ENCODE peak calls at places on chromosomes 7 and 10, in nine cellular contexts. Y is SJSA1; M is CD4-positive, CD25-positive, alpha-beta regulatory T cell; P is PC-9; K is cardiac muscle cell; A is prostate gland; B is CD8-positive, alpha-beta memory T cell; J is A549; Z is IMR-90. E is an unnamed sample.

GRCh38 chr7:87474046-87474445 is 1.4 kb downstream of the ABCB4 start:
- DNase-seq in Y (no peak), M (no peak), P (no peak), K (no peak), A (no peak), B (no peak), J (no peak), Z (no peak), E (no peak)

GRCh38 chr10:70418229-70418628 is 14.3 kb downstream of the EIF4EBP2 start:
- DNase-seq in Y (peak), M (no peak), P (no peak), K (no peak), A (no peak), B (no peak), J (peak), Z (peak), E (no peak)

GRCh38 chr10:50623299-50624153 is at the start of gene SGMS1:
- DNase-seq in Y (peak), M (peak), P (peak), K (peak), A (peak), B (peak), J (peak), Z (peak), E (peak)

GRCh38 chr7:30143748-30144251 is 9.0 kb downstream of the MTURN start:
- DNase-seq in Y (no peak), M (no peak), P (peak), K (no peak), A (no peak), B (no peak), J (no peak), Z (peak), E (no peak)

GRCh38 chr7:151503902-151504714 is 15.6 kb downstream of the RHEB start:
- DNase-seq in Y (no peak), M (no peak), P (peak), K (no peak), A (peak), B (no peak), J (peak), Z (peak), E (peak)

GRCh38 chr7:130910949-130911944 is 177.2 kb upstream of the KLF14 start:
- DNase-seq in Y (peak), M (no peak), P (no peak), K (no peak), A (no peak), B (no peak), J (peak), Z (peak), E (no peak)

GRCh38 chr7:26853788-26854393 is 10.5 kb downstream of the SKAP2 start:
- DNase-seq in Y (no peak), M (no peak), P (no peak), K (peak), A (no peak), B (no peak), J (peak), Z (peak), E (no peak)

GRCh38 chr7:50821457-50821977 is 38.8 kb upstream of the GRB10 start:
- DNase-seq in Y (no peak), M (no peak), P (peak), K (no peak), A (no peak), B (no peak), J (peak), Z (peak), E (no peak)

GRCh38 chr10:124601431-124602120 is 140.0 kb downstream of the LHPP start:
- DNase-seq in Y (no peak), M (no peak), P (no peak), K (no peak), A (no peak), B (no peak), J (no peak), Z (no peak), E (no peak)

GRCh38 chr7:136640977-136641376 is 227.5 kb upstream of the CHRM2 start:
- DNase-seq in Y (no peak), M (no peak), P (no peak), K (peak), A (no peak), B (no peak), J (no peak), Z (no peak), E (no peak)

GRCh38 chr10:71033396-71033980 is 145.1 kb upstream of the PCBD1 start:
- DNase-seq in Y (no peak), M (no peak), P (no peak), K (no peak), A (no peak), B (no peak), J (no peak), Z (no peak), E (no peak)

GRCh38 chr7:140653319-140654108 is 12.9 kb upstream of the DENND2A start:
- DNase-seq in Y (peak), M (peak), P (peak), K (peak), A (peak), B (no peak), J (peak), Z (peak), E (no peak)

GRCh38 chr7:47091141-47091540 is 490.8 kb downstream of the TNS3 start:
- DNase-seq in Y (no peak), M (no peak), P (no peak), K (no peak), A (no peak), B (no peak), J (no peak), Z (peak), E (no peak)

GRCh38 chr7:69245646-69246045 is 352.6 kb upstream of the AUTS2 start:
- DNase-seq in Y (no peak), M (no peak), P (no peak), K (no peak), A (no peak), B (no peak), J (no peak), Z (no peak), E (no peak)

GRCh38 chr7:19530261-19530660 is 178.6 kb downstream of the POLR1F start:
- DNase-seq in Y (no peak), M (no peak), P (no peak), K (no peak), A (no peak), B (no peak), J (no peak), Z (no peak), E (no peak)

GRCh38 chr10:116742367-116743265 is at the start of gene HSPA12A:
- DNase-seq in Y (peak), M (peak), P (peak), K (peak), A (peak), B (peak), J (peak), Z (peak), E (no peak)

GRCh38 chr7:1290262-1291039 is 57.8 kb downstream of the UNCX start:
- DNase-seq in Y (no peak), M (no peak), P (no peak), K (peak), A (peak), B (peak), J (peak), Z (no peak), E (no peak)

GRCh38 chr7:85770332-85770731 is 583.5 kb upstream of the SEMA3D start:
- DNase-seq in Y (no peak), M (no peak), P (no peak), K (no peak), A (no peak), B (no peak), J (no peak), Z (no peak), E (no peak)

GRCh38 chr7:100119701-100120517 is 475 bp downstream of the CNPY4 start:
- DNase-seq in Y (peak), M (peak), P (peak), K (peak), A (peak), B (peak), J (peak), Z (peak), E (no peak)

GRCh38 chr7:29146888-29147609 is 712 bp upstream of the CPVL start:
- DNase-seq in Y (no peak), M (no peak), P (no peak), K (peak), A (peak), B (no peak), J (no peak), Z (no peak), E (no peak)

GRCh38 chr7:89283311-89283710 is 487.8 kb upstream of the TEX47 start:
- DNase-seq in Y (no peak), M (no peak), P (no peak), K (no peak), A (no peak), B (no peak), J (no peak), Z (no peak), E (no peak)

GRCh38 chr7:137882261-137882668 is 35.5 kb upstream of the DGKI start:
- DNase-seq in Y (peak), M (no peak), P (peak), K (no peak), A (no peak), B (no peak), J (peak), Z (peak), E (peak)

GRCh38 chr10:637771-638195 is 51.7 kb downstream of the DIP2C start:
- DNase-seq in Y (no peak), M (no peak), P (no peak), K (no peak), A (no peak), B (no peak), J (no peak), Z (no peak), E (no peak)

GRCh38 chr10:104557966-104558365 is 83.1 kb upstream of the SORCS3 start:
- DNase-seq in Y (peak), M (no peak), P (no peak), K (no peak), A (no peak), B (no peak), J (no peak), Z (no peak), E (no peak)

GRCh38 chr7:106770191-106770590 is 94.9 kb upstream of the PIK3CG start:
- DNase-seq in Y (peak), M (no peak), P (peak), K (no peak), A (no peak), B (no peak), J (peak), Z (peak), E (peak)

GRCh38 chr10:3464760-3465405 is 292.3 kb upstream of the PITRM1 start:
- DNase-seq in Y (peak), M (no peak), P (no peak), K (no peak), A (no peak), B (no peak), J (no peak), Z (peak), E (no peak)
- H3K27ac ChIP-seq in Y (no peak), M (no peak), P (peak), K (no peak), A (peak), B (no peak), J (peak), Z (no peak), E (peak)

GRCh38 chr7:22400150-22400814 is 43.3 kb upstream of the RAPGEF5 start:
- DNase-seq in Y (no peak), M (no peak), P (no peak), K (no peak), A (no peak), B (no peak), J (no peak), Z (no peak), E (no peak)

GRCh38 chr7:22399546-22399945 is 42.6 kb upstream of the RAPGEF5 start:
- DNase-seq in Y (no peak), M (no peak), P (no peak), K (no peak), A (no peak), B (no peak), J (no peak), Z (no peak), E (no peak)

GRCh38 chr7:22395222-22395621 is 38.3 kb upstream of the RAPGEF5 start:
- DNase-seq in Y (no peak), M (no peak), P (no peak), K (no peak), A (no peak), B (no peak), J (no peak), Z (no peak), E (no peak)

GRCh38 chr7:22399091-22399490 is 42.1 kb upstream of the RAPGEF5 start:
- DNase-seq in Y (no peak), M (no peak), P (no peak), K (no peak), A (no peak), B (no peak), J (no peak), Z (no peak), E (no peak)

GRCh38 chr7:22397981-22398380 is 41.0 kb upstream of the RAPGEF5 start:
- DNase-seq in Y (no peak), M (no peak), P (no peak), K (no peak), A (no peak), B (no peak), J (no peak), Z (peak), E (no peak)
- H3K27ac ChIP-seq in Y (no peak), M (no peak), P (no peak), K (no peak), A (no peak), B (no peak), J (no peak), Z (no peak), E (no peak)

GRCh38 chr7:123677316-123677715 is 21.6 kb downstream of the LMOD2 start:
- DNase-seq in Y (no peak), M (no peak), P (no peak), K (no peak), A (no peak), B (no peak), J (no peak), Z (no peak), E (no peak)

GRCh38 chr7:123673137-123673732 is 17.6 kb downstream of the LMOD2 start:
- DNase-seq in Y (no peak), M (no peak), P (no peak), K (no peak), A (no peak), B (no peak), J (no peak), Z (no peak), E (no peak)

GRCh38 chr7:123673752-123674398 is 18.2 kb downstream of the LMOD2 start:
- DNase-seq in Y (no peak), M (no peak), P (no peak), K (peak), A (no peak), B (no peak), J (no peak), Z (no peak), E (no peak)

GRCh38 chr7:123674399-123675091 is 18.9 kb downstream of the LMOD2 start:
- DNase-seq in Y (no peak), M (no peak), P (no peak), K (no peak), A (peak), B (no peak), J (no peak), Z (peak), E (peak)

GRCh38 chr7:123675092-123675473 is 19.4 kb downstream of the LMOD2 start:
- DNase-seq in Y (no peak), M (no peak), P (no peak), K (no peak), A (no peak), B (no peak), J (no peak), Z (peak), E (no peak)
- H3K27ac ChIP-seq in Y (no peak), M (no peak), P (no peak), K (peak), A (no peak), B (no peak), J (no peak), Z (no peak), E (peak)

GRCh38 chr7:96920064-96920463 is 85.3 kb upstream of the DLX6 start:
- DNase-seq in Y (no peak), M (no peak), P (no peak), K (no peak), A (no peak), B (no peak), J (no peak), Z (no peak), E (no peak)
- H3K27ac ChIP-seq in Y (no peak), M (no peak), P (no peak), K (no peak), A (no peak), B (no peak), J (no peak), Z (no peak), E (no peak)

DNA sequence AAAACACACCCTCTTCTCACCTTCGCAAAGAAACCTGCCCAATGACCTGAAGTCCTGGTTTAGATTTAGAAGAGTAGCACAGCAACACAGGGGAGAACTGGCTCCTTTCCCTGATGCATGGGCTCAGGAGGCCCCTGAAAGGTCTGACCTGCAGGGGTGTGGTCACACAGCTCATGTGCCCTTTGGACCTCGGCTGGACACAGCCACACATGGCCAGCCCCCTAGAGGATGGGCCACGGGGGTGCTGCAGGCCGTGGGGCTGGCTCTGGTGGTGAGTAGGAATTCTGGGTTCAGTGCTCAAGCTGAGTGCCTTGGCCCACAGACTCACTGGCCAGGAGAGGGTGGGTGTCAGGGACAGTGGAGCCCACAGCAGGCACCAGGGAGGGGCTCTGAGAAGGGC is 118.5 kb upstream of the ADCY1 start:
- DNase-seq in Y (no peak), M (no peak), P (no peak), K (no peak), A (no peak), B (no peak), J (no peak), Z (no peak), E (no peak)
- H3K27ac ChIP-seq in Y (no peak), M (no peak), P (no peak), K (no peak), A (no peak), B (no peak), J (no peak), Z (no peak), E (no peak)

DNA sequence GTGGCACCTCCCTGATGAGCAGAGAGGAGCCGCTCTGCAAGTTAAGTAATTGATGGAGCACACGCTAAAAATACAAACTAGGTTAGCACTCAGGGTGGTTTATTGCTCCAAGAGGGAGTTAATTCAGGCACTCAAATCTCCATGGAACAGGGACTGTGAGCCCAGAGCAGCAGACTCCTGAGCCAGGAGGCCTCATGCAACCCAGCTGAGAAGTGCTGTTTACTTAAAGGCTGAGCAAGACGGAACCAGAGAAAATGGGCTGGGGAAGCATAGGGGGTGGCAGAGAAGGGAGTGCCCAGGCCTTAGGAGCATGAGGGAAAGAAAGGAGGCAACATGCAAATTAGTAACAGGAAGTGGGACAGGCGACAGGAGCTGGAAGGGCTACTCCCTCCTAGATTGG is 174.1 kb downstream of the KCNMA1 start:
- DNase-seq in Y (no peak), M (no peak), P (no peak), K (no peak), A (no peak), B (no peak), J (no peak), Z (peak), E (no peak)
- H3K27ac ChIP-seq in Y (no peak), M (no peak), P (no peak), K (no peak), A (no peak), B (no peak), J (no peak), Z (no peak), E (no peak)

GRCh38 chr7:40234046-40234445 is 99.2 kb downstream of the SUGCT start:
- DNase-seq in Y (no peak), M (no peak), P (no peak), K (no peak), A (no peak), B (no peak), J (no peak), Z (no peak), E (no peak)
- H3K27ac ChIP-seq in Y (no peak), M (no peak), P (no peak), K (no peak), A (no peak), B (no peak), J (no peak), Z (no peak), E (no peak)

GRCh38 chr7:125878990-125879389 is 949.4 kb upstream of the POT1 start:
- DNase-seq in Y (no peak), M (no peak), P (peak), K (no peak), A (no peak), B (no peak), J (no peak), Z (no peak), E (no peak)

GRCh38 chr7:125878235-125878928 is 948.8 kb upstream of the POT1 start:
- DNase-seq in Y (no peak), M (no peak), P (no peak), K (no peak), A (no peak), B (no peak), J (no peak), Z (no peak), E (no peak)

GRCh38 chr7:125871431-125871830 is 941.8 kb upstream of the POT1 start:
- DNase-seq in Y (no peak), M (no peak), P (no peak), K (no peak), A (no peak), B (no peak), J (no peak), Z (no peak), E (no peak)

GRCh38 chr7:125877251-125877650 is 947.6 kb upstream of the POT1 start:
- DNase-seq in Y (no peak), M (no peak), P (no peak), K (no peak), A (no peak), B (no peak), J (peak), Z (no peak), E (no peak)

DNA sequence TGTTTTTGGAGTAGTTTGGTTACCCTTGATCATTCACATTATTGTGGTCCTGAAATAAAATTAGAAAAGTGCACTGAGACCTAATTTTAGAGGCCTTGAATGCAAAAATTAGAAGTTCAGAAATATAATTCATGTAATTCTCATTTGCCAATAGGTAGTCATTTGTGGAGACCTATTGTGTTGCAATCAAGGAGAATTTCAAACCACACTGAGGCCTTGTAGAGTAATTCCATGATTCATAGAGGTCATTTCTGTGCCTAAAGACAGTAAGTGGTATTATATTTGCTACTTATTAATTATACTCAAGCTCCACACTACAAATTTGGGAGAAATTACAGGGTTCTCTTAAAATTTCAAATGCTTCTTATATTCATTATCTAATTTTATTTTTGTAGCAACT is 946.8 kb upstream of the POT1 start:
- DNase-seq in Y (no peak), M (no peak), P (no peak), K (no peak), A (no peak), B (no peak), J (no peak), Z (no peak), E (no peak)
- H3K27ac ChIP-seq in Y (no peak), M (no peak), P (no peak), K (no peak), A (no peak), B (no peak), J (no peak), Z (no peak), E (no peak)

DNA sequence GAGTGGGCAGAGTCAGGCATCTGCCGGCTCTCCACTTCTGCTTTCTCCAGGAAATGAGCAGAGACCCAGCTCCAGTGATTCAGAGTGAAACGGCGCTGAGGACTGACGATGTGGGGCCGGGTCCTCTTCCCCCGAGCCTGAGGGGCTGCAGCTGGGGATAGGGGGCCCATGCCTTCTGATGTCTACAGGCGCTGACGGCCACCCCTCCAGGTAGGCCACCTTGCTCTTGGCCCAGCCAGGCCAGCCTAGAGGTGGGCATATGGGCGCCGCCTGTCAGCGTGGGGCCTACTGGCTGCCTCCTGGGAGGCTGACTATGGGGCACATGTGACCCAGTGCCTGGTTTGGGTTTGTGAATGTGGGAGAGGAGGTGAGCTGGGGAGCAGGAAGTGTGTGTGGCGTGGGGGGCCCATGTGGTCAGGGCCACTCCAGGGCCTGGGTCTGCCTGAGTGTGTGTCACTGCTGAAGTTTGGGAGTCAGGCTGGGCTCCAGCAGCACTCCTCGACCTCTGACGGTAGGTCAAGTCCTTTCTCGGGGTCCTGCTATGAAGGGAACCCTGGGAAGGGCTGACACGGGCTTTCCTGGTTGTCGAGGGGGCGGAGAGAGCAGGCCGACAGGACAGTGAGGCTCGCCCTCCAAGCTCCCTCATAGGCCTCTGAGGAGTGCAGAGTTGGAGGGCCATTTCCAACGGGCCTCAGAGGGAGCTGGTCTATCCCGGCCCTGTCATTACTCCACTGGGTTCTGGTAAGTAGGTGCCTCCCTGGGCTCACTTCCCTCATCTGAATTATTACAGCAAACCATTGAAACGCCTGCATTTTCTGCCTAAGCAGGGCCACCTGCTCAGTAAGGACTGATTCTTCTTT is at the start of gene WDFY4:
- DNase-seq in Y (no peak), M (no peak), P (no peak), K (no peak), A (no peak), B (no peak), J (no peak), Z (no peak), E (no peak)
- H3K27ac ChIP-seq in Y (no peak), M (no peak), P (no peak), K (no peak), A (no peak), B (no peak), J (no peak), Z (no peak), E (no peak)